ENCODE peak calls at places on chromosomes 6 and 20, in four cellular contexts. Y is GM23338, S is testis, F is body of pancreas. G is an unnamed sample.

GRCh38 chr6:31010393-31011060 is at the start of gene MUC22:
- DNase-seq in Y (no peak), S (no peak), F (no peak), G (no peak)

GRCh38 chr6:108671790-108672189 is 111.1 kb downstream of the FOXO3 start:
- DNase-seq in Y (peak), S (no peak), F (no peak), G (no peak)

GRCh38 chr20:10316582-10316981 is 98.0 kb downstream of the SNAP25 start:
- DNase-seq in Y (peak), S (peak), F (no peak), G (no peak)

GRCh38 chr6:26329763-26330511 is 35.1 kb upstream of the BTN3A2 start:
- DNase-seq in Y (peak), S (no peak), F (no peak), G (peak)

GRCh38 chr6:5674141-5674540 is 332.6 kb downstream of the NRN1 start:
- DNase-seq in Y (no peak), S (no peak), F (no peak), G (no peak)

GRCh38 chr20:37450344-37450743 is 70.7 kb upstream of the NNAT start:
- DNase-seq in Y (no peak), S (no peak), F (no peak), G (no peak)

GRCh38 chr20:50172347-50173013 is 18.1 kb upstream of the CEBPB start:
- DNase-seq in Y (peak), S (peak), F (peak), G (no peak)

GRCh38 chr6:84688187-84688878 is 76.1 kb downstream of the TBX18 start:
- DNase-seq in Y (no peak), S (no peak), F (no peak), G (no peak)

GRCh38 chr20:37630161-37630560 is 63.7 kb upstream of the CTNNBL1 start:
- DNase-seq in Y (no peak), S (no peak), F (peak), G (no peak)

GRCh38 chr6:37936150-37936549 is 116.6 kb downstream of the ZFAND3 start:
- DNase-seq in Y (no peak), S (no peak), F (no peak), G (no peak)
- H3K4me3 ChIP-seq in Y (no peak), S (no peak), F (no peak), G (no peak)

GRCh38 chr6:166862287-166862977 is 93.9 kb downstream of the RNASET2 start:
- DNase-seq in Y (peak), S (peak), F (no peak), G (peak)
- H3K4me3 ChIP-seq in Y (peak), S (peak), F (no peak), G (no peak)

GRCh38 chr20:53216856-53217576 is 244.9 kb downstream of the TSHZ2 start:
- DNase-seq in Y (peak), S (peak), F (peak), G (peak)
- H3K4me3 ChIP-seq in Y (peak), S (no peak), F (no peak), G (no peak)

GRCh38 chr6:152981219-152981618 is 1.6 kb downstream of the FBXO5 start:
- DNase-seq in Y (no peak), S (no peak), F (no peak), G (no peak)
- H3K4me3 ChIP-seq in Y (peak), S (peak), F (no peak), G (peak)

GRCh38 chr20:46809961-46810360 is 84.7 kb upstream of the EYA2 start:
- DNase-seq in Y (no peak), S (no peak), F (no peak), G (no peak)

GRCh38 chr20:46814366-46815232 is 80.0 kb upstream of the EYA2 start:
- DNase-seq in Y (peak), S (no peak), F (no peak), G (no peak)

GRCh38 chr20:46808565-46808964 is 86.1 kb upstream of the EYA2 start:
- DNase-seq in Y (no peak), S (no peak), F (no peak), G (no peak)

GRCh38 chr20:46810442-46811327 is 84.0 kb upstream of the EYA2 start:
- DNase-seq in Y (peak), S (no peak), F (no peak), G (no peak)

DNA sequence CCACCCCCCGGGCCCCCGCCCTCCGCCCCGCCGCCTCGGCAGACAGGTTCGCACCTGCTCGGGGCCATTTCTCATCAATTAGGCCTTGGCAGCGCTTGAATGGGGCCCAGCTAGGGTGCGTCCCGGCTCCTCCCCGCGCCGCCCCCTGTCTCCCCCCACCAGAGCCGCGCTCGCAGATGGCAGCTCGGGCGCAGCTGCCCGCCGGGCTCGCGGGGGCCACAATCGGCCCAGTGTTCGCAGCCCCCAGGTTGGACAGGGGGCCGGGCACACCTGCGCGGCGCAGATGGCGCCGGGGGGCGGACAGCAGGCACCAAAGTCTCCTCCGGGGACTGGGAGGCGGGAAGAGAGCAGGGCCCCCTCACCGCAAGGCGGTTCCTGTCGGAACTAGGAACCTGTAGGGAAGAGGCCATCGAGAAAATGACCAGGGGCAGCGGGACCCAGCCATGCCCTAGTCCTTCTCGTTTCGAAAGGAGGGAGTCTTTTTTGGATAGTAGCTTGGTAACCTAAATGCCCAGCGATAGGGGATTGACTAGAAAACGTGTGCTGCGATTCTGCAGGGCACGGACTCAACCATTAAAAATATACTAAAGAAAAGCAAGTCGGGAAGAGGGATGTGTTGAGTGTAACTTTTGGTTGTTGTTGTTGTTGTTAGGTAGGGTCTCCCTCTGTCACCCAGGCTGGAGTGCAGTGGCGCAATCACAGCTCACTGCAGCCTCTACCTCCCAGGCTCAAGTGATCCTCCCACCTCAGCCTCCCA is 83.1 kb upstream of the EYA2 start:
- DNase-seq in Y (peak), S (no peak), F (no peak), G (no peak)
- H3K4me3 ChIP-seq in Y (peak), S (peak), F (no peak), G (no peak)

GRCh38 chr6:37525460-37526357 is 26.0 kb upstream of the CCDC167 start:
- DNase-seq in Y (peak), S (no peak), F (no peak), G (no peak)
- H3K4me3 ChIP-seq in Y (no peak), S (no peak), F (no peak), G (no peak)

DNA sequence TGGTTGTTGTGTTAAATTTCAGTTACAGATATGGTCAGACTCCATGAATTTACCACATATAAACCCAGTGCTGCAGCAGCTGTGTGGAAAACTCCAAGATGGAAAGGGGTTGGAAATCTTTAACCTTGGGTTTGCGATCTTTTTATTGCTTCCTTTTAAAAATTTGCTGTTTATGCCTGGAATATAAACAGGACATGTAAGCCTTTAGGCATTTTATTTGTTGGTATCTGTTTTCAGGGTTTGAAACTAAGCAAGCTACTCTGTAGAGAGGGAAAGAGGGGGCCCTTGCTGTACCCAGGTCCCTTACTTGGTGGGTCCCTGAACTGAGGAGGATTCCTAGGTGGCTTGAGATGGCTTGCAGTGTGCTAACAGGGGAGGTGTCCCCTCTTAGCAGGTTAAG is 800 bp downstream of the PKIG start:
- DNase-seq in Y (no peak), S (no peak), F (no peak), G (no peak)
- H3K4me3 ChIP-seq in Y (no peak), S (peak), F (no peak), G (no peak)

GRCh38 chr20:35285806-35286076 is 1.2 kb upstream of the EIF6 start:
- DNase-seq in Y (no peak), S (no peak), F (no peak), G (no peak)
- H3K4me3 ChIP-seq in Y (no peak), S (no peak), F (no peak), G (no peak)

G was measured in Jurkat, Clone E6-1.